ENCODE peak calls at places on chromosomes 11 and 22, in eight cellular contexts. A, P, F, B, X, M, Q and Y are unnamed samples.

GRCh38 chr11:83119216-83119615 is 37.7 kb upstream of the PCF11 start:
- DNase-seq in A (no peak), P (no peak), F (no peak), B (no peak), X (no peak), M (no peak), Q (peak), Y (no peak)

GRCh38 chr11:134459246-134460043 is 47.4 kb upstream of the B3GAT1 start:
- DNase-seq in A (no peak), P (no peak), F (no peak), B (no peak), X (no peak), M (no peak), Q (no peak), Y (no peak)

GRCh38 chr11:62150887-62151736 is 27.3 kb downstream of the INCENP start:
- DNase-seq in A (no peak), P (peak), F (no peak), B (no peak), X (no peak), M (no peak), Q (no peak), Y (no peak)

GRCh38 chr11:70497536-70498075 is 99.3 kb downstream of the CTTN start:
- DNase-seq in A (peak), P (peak), F (no peak), B (no peak), X (no peak), M (no peak), Q (no peak), Y (no peak)

GRCh38 chr11:12114487-12115033 is 4.2 kb downstream of the MICAL2 start:
- DNase-seq in A (no peak), P (no peak), F (no peak), B (no peak), X (no peak), M (no peak), Q (no peak), Y (no peak)

GRCh38 chr11:76134239-76134638 is 72.1 kb downstream of the WNT11 start:
- DNase-seq in A (no peak), P (no peak), F (no peak), B (no peak), X (no peak), M (no peak), Q (no peak), Y (no peak)

GRCh38 chr11:71076021-71076420 is 176.4 kb downstream of the SHANK2 start:
- DNase-seq in A (no peak), P (no peak), F (no peak), B (no peak), X (peak), M (peak), Q (no peak), Y (no peak)

GRCh38 chr22:28955817-28956216 is 72.4 kb downstream of the ZNRF3 start:
- DNase-seq in A (no peak), P (no peak), F (peak), B (peak), X (no peak), M (no peak), Q (no peak), Y (no peak)

GRCh38 chr11:115665958-115666357 is 161.7 kb upstream of the CADM1 start:
- DNase-seq in A (no peak), P (no peak), F (no peak), B (no peak), X (no peak), M (no peak), Q (no peak), Y (no peak)

GRCh38 chr11:84812351-84813083 is 814.6 kb downstream of the DLG2 start:
- DNase-seq in A (no peak), P (no peak), F (no peak), B (no peak), X (no peak), M (no peak), Q (peak), Y (no peak)

GRCh38 chr11:36041988-36042606 is 98.2 kb downstream of the LDLRAD3 start:
- DNase-seq in A (no peak), P (no peak), F (peak), B (no peak), X (peak), M (peak), Q (peak), Y (no peak)

GRCh38 chr22:20957118-20957690 is 9.9 kb upstream of the AIFM3 start:
- DNase-seq in A (peak), P (peak), F (no peak), B (no peak), X (peak), M (no peak), Q (peak), Y (no peak)

GRCh38 chr22:49676783-49677494 is 150.7 kb downstream of the BRD1 start:
- DNase-seq in A (no peak), P (peak), F (no peak), B (no peak), X (no peak), M (no peak), Q (no peak), Y (no peak)

GRCh38 chr11:14374922-14375630 is 16.1 kb upstream of the RRAS2 start:
- DNase-seq in A (no peak), P (no peak), F (no peak), B (no peak), X (no peak), M (no peak), Q (no peak), Y (no peak)

GRCh38 chr11:82308979-82309378 is 424.7 kb downstream of the FAM181B start:
- DNase-seq in A (no peak), P (no peak), F (no peak), B (no peak), X (no peak), M (no peak), Q (no peak), Y (no peak)

GRCh38 chr22:26585104-26585790 is 4.7 kb downstream of the TPST2 start:
- DNase-seq in A (peak), P (peak), F (no peak), B (no peak), X (peak), M (peak), Q (peak), Y (no peak)

GRCh38 chr22:26462971-26463661 is 20.5 kb downstream of the HPS4 start:
- DNase-seq in A (no peak), P (no peak), F (no peak), B (no peak), X (no peak), M (peak), Q (no peak), Y (no peak)

GRCh38 chr11:106585061-106585460 is 433.2 kb downstream of the GUCY1A2 start:
- DNase-seq in A (no peak), P (no peak), F (peak), B (no peak), X (peak), M (peak), Q (peak), Y (no peak)

GRCh38 chr11:16933756-16934603 is 80.2 kb downstream of the PLEKHA7 start:
- DNase-seq in A (no peak), P (no peak), F (no peak), B (no peak), X (no peak), M (no peak), Q (no peak), Y (no peak)

GRCh38 chr22:42177891-42178336 is 47.3 kb upstream of the CYP2D6 start:
- DNase-seq in A (no peak), P (no peak), F (no peak), B (no peak), X (no peak), M (no peak), Q (no peak), Y (no peak)

GRCh38 chr11:69718147-69718546 is 14.3 kb upstream of the FGF19 start:
- DNase-seq in A (no peak), P (no peak), F (peak), B (no peak), X (peak), M (peak), Q (peak), Y (no peak)

GRCh38 chr11:17846852-17847453 is 112.4 kb downstream of the KCNC1 start:
- DNase-seq in A (peak), P (no peak), F (peak), B (no peak), X (peak), M (peak), Q (no peak), Y (no peak)

GRCh38 chr22:43824724-43825485 is 12.8 kb upstream of the EFCAB6 start:
- DNase-seq in A (peak), P (no peak), F (no peak), B (no peak), X (no peak), M (no peak), Q (no peak), Y (no peak)

DNA sequence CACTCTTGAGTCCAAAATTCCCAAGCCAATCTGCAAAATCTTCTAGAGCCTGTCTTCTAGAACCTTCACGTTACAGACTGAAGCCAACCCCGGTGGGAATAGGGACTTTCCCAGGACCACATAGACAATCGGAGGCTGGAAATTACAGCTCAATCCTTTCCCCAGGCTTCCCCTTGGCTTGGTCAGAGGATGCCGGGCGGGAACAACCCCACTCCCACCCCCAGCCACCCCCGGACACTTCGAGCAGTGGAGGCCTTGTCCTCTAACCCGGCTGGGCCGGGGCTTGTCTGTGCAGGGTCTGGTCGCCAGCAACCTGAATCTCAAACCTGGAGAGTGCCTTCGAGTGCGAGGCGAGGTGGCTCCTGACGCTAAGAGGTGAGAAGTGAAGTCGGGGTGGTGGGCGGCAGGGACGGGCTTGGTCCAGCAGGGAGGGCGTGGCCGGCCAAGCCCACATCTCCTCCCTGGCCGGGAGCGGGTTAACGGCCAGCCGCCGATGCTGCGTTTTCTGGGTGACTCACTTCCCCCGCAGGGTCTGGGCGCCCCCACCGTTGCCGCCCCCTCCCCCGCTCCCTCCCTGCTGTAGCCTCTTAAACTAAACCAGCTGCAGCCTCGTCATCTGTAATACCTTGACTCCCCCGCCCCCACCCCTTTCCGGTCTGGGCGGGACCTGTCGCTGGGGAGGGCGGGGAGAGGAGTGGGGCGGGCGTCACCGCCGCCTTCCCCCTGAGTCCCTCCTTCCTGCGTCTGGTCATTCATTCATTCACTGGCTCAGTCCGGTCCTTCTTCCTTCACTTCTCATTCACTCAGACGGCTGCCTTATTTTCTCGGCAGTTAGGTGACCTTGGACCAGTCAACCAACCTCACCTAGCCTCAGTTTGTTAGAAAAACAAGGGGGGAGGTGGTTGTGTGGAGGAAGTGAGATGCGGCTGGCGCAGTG is 1.5 kb downstream of the LGALS1 start:
- DNase-seq in A (peak), P (peak), F (peak), B (peak), X (peak), M (peak), Q (peak), Y (peak)
- H3K4me3 ChIP-seq in A (peak), P (peak), F (peak), B (peak), X (peak), M (peak), Q (peak), Y (peak)

GRCh38 chr22:36369004-36369921 is 18.5 kb downstream of the MYH9 start:
- DNase-seq in A (no peak), P (no peak), F (no peak), B (no peak), X (no peak), M (no peak), Q (no peak), Y (no peak)
- H3K4me3 ChIP-seq in A (no peak), P (peak), F (no peak), B (peak), X (no peak), M (no peak), Q (no peak), Y (peak)

GRCh38 chr11:126175261-126175885 is 36.1 kb downstream of the RPUSD4 start:
- DNase-seq in A (peak), P (peak), F (no peak), B (no peak), X (no peak), M (peak), Q (peak), Y (no peak)
- H3K4me3 ChIP-seq in A (no peak), P (no peak), F (no peak), B (no peak), X (no peak), M (no peak), Q (peak), Y (no peak)

GRCh38 chr22:36455571-36456458 is 25.6 kb downstream of the TXN2 start:
- DNase-seq in A (peak), P (peak), F (no peak), B (no peak), X (no peak), M (no peak), Q (no peak), Y (no peak)
- H3K4me3 ChIP-seq in A (peak), P (peak), F (no peak), B (peak), X (peak), M (peak), Q (peak), Y (peak)

GRCh38 chr11:28139848-28140415 is 31.7 kb downstream of the METTL15 start:
- DNase-seq in A (no peak), P (no peak), F (no peak), B (no peak), X (no peak), M (no peak), Q (no peak), Y (no peak)
- H3K4me3 ChIP-seq in A (no peak), P (no peak), F (no peak), B (no peak), X (no peak), M (no peak), Q (no peak), Y (no peak)